ENCODE peak calls at places on chromosome 14, in six cellular contexts. One of them, this sample, is unnamed.

GRCh38 chr14:32608880-32609279 is 279.8 kb downstream of the AKAP6 start:
- DNase-seq in hepatocyte: no peak
- DNase-seq in PC-3: peak; percentile 29
- DNase-seq in HCT116: no peak
- DNase-seq in GM23338: no peak
- DNase-seq in GM23248: peak; percentile 81
- DNase-seq in this sample: no peak

GRCh38 chr14:52077261-52077984 is 8.6 kb upstream of the NID2 start:
- DNase-seq in hepatocyte: no peak
- DNase-seq in PC-3: peak; percentile 45
- DNase-seq in HCT116: no peak
- DNase-seq in GM23338: no peak
- DNase-seq in GM23248: peak; percentile 24
- DNase-seq in this sample: no peak

GRCh38 chr14:68784298-68784910 is 8.5 kb downstream of the ZFP36L1 start:
- DNase-seq in hepatocyte: peak; percentile 92
- DNase-seq in PC-3: peak; percentile 50
- DNase-seq in HCT116: no peak
- DNase-seq in GM23338: no peak
- DNase-seq in GM23248: peak; percentile 71
- DNase-seq in this sample: no peak

GRCh38 chr14:68788275-68789001 is 4.4 kb downstream of the ZFP36L1 start:
- DNase-seq in hepatocyte: peak; percentile 3
- DNase-seq in PC-3: no peak
- DNase-seq in HCT116: no peak
- DNase-seq in GM23338: no peak
- DNase-seq in GM23248: peak; percentile 38
- DNase-seq in this sample: no peak

GRCh38 chr14:35317820-35318219 is 25.6 kb downstream of the PSMA6 start:
- DNase-seq in hepatocyte: no peak
- DNase-seq in PC-3: no peak
- DNase-seq in HCT116: no peak
- DNase-seq in GM23338: no peak
- DNase-seq in GM23248: no peak
- DNase-seq in this sample: no peak

GRCh38 chr14:75123991-75124390 is 2.9 kb downstream of the NEK9 start:
- DNase-seq in hepatocyte: peak; percentile 12
- DNase-seq in PC-3: peak; percentile 82
- DNase-seq in HCT116: peak; percentile 46
- DNase-seq in GM23338: no peak
- DNase-seq in GM23248: peak; percentile 90
- DNase-seq in this sample: no peak

GRCh38 chr14:30223966-30224365 is 296.3 kb upstream of the PRKD1 start:
- DNase-seq in hepatocyte: no peak
- DNase-seq in PC-3: no peak
- DNase-seq in HCT116: no peak
- DNase-seq in GM23338: no peak
- DNase-seq in GM23248: no peak
- DNase-seq in this sample: no peak

GRCh38 chr14:53151523-53151866 is 1.6 kb downstream of the DDHD1 start:
- DNase-seq in hepatocyte: no peak
- DNase-seq in PC-3: no peak
- DNase-seq in HCT116: no peak
- DNase-seq in GM23338: no peak
- DNase-seq in GM23248: no peak
- DNase-seq in this sample: no peak

GRCh38 chr14:69259531-69260245 is at the start of gene GALNT16:
- DNase-seq in hepatocyte: peak; percentile 63
- DNase-seq in PC-3: no peak
- DNase-seq in HCT116: no peak
- DNase-seq in GM23338: peak; percentile 69
- DNase-seq in GM23248: peak; percentile 59
- DNase-seq in this sample: no peak

GRCh38 chr14:104107101-104107581 is 21.6 kb downstream of the ASPG start:
- DNase-seq in hepatocyte: no peak
- DNase-seq in PC-3: no peak
- DNase-seq in HCT116: no peak
- DNase-seq in GM23338: no peak
- DNase-seq in GM23248: no peak
- DNase-seq in this sample: no peak

GRCh38 chr14:25009891-25010290 is 40.1 kb downstream of the STXBP6 start:
- DNase-seq in hepatocyte: peak; percentile 34
- DNase-seq in PC-3: no peak
- DNase-seq in HCT116: no peak
- DNase-seq in GM23338: peak; percentile 64
- DNase-seq in GM23248: peak; percentile 19
- DNase-seq in this sample: no peak

GRCh38 chr14:105355850-105356604 is 41.5 kb downstream of the PACS2 start:
- DNase-seq in hepatocyte: no peak
- DNase-seq in PC-3: no peak
- DNase-seq in HCT116: no peak
- DNase-seq in GM23338: no peak
- DNase-seq in GM23248: no peak
- DNase-seq in this sample: no peak

GRCh38 chr14:83208346-83208745 is 1674.7 kb upstream of the SEL1L start:
- DNase-seq in hepatocyte: no peak
- DNase-seq in PC-3: no peak
- DNase-seq in HCT116: no peak
- DNase-seq in GM23338: no peak
- DNase-seq in GM23248: peak; percentile 0
- DNase-seq in this sample: no peak

GRCh38 chr14:33404054-33404453 is 465.4 kb downstream of the NPAS3 start:
- DNase-seq in hepatocyte: peak; percentile 10
- DNase-seq in PC-3: peak; percentile 91
- DNase-seq in HCT116: no peak
- DNase-seq in GM23338: no peak
- DNase-seq in GM23248: peak; percentile 96
- DNase-seq in this sample: no peak

GRCh38 chr14:35909675-35910074 is 83.5 kb downstream of the BRMS1L start:
- DNase-seq in hepatocyte: peak; percentile 37
- DNase-seq in PC-3: no peak
- DNase-seq in HCT116: no peak
- DNase-seq in GM23338: no peak
- DNase-seq in GM23248: no peak
- DNase-seq in this sample: no peak

GRCh38 chr14:80770114-80770917 is 171.2 kb downstream of the CEP128 start:
- DNase-seq in hepatocyte: no peak
- DNase-seq in PC-3: no peak
- DNase-seq in HCT116: no peak
- DNase-seq in GM23338: no peak
- DNase-seq in GM23248: peak; percentile 36
- DNase-seq in this sample: no peak

GRCh38 chr14:50647753-50648152 is 20.4 kb downstream of the SAV1 start:
- DNase-seq in hepatocyte: no peak
- DNase-seq in PC-3: peak; percentile 84
- DNase-seq in HCT116: no peak
- DNase-seq in GM23338: no peak
- DNase-seq in GM23248: peak; percentile 53
- DNase-seq in this sample: no peak

GRCh38 chr14:76832503-76832988 is 6.3 kb downstream of the LRRC74A start:
- DNase-seq in hepatocyte: peak; percentile 41
- DNase-seq in PC-3: no peak
- DNase-seq in HCT116: no peak
- DNase-seq in GM23338: no peak
- DNase-seq in GM23248: no peak
- DNase-seq in this sample: no peak

GRCh38 chr14:95609398-95609990 is 74.6 kb downstream of the GLRX5 start:
- DNase-seq in hepatocyte: peak; percentile 76
- DNase-seq in PC-3: peak; percentile 56
- DNase-seq in HCT116: peak; percentile 42
- DNase-seq in GM23338: peak; percentile 89
- DNase-seq in GM23248: peak; percentile 60
- DNase-seq in this sample: peak; percentile 14

GRCh38 chr14:105087308-105087962 is 22.2 kb upstream of the GPR132 start:
- DNase-seq in hepatocyte: peak; percentile 81
- DNase-seq in PC-3: peak; percentile 53
- DNase-seq in HCT116: no peak
- DNase-seq in GM23338: peak; percentile 63
- DNase-seq in GM23248: peak; percentile 86
- DNase-seq in this sample: no peak

GRCh38 chr14:52356025-52356424 is 41.9 kb downstream of the PTGER2 start:
- DNase-seq in hepatocyte: no peak
- DNase-seq in PC-3: peak; percentile 90
- DNase-seq in HCT116: no peak
- DNase-seq in GM23338: no peak
- DNase-seq in GM23248: no peak
- DNase-seq in this sample: no peak

GRCh38 chr14:64294672-64295413 is 672 bp upstream of the ESR2 start:
- DNase-seq in hepatocyte: peak; percentile 87
- DNase-seq in PC-3: peak; percentile 78
- DNase-seq in HCT116: peak; percentile 38
- DNase-seq in GM23338: peak; percentile 93
- DNase-seq in GM23248: peak; percentile 63
- DNase-seq in this sample: peak; percentile 67

GRCh38 chr14:67526676-67527459 is 6.2 kb upstream of the PLEKHH1 start:
- DNase-seq in hepatocyte: peak; percentile 68
- DNase-seq in PC-3: peak; percentile 63
- DNase-seq in HCT116: peak; percentile 59
- DNase-seq in GM23338: peak; percentile 89
- DNase-seq in GM23248: peak; percentile 58
- DNase-seq in this sample: peak; percentile 21

GRCh38 chr14:75911883-75912282 is 69.9 kb downstream of the TGFB3 start:
- DNase-seq in hepatocyte: peak; percentile 16
- DNase-seq in PC-3: no peak
- DNase-seq in HCT116: no peak
- DNase-seq in GM23338: peak; percentile 81
- DNase-seq in GM23248: no peak
- DNase-seq in this sample: no peak

DNA sequence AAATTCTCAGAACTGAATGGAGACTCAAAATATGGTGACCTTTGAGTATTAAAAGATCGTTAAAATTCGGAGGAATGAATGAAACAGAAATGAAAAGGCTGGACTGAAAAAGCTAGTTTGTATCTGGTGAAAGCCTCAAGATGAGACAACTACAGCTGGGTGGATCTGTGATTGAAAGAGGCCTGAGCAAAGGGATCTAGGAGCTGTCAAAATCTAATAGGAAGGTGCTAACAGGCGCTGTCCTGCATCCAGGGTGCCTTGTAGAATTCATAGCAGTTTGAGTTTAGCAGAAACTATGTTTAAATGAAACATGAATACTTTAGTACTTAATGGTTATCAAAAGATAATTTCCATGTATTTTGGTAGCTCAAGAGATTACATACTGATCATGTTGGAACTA is 2.3 kb downstream of the YY1 start:
- DNase-seq in hepatocyte: no peak
- DNase-seq in PC-3: peak; percentile 12
- DNase-seq in HCT116: no peak
- DNase-seq in GM23338: no peak
- DNase-seq in GM23248: peak; percentile 34
- DNase-seq in this sample: no peak
- TF ChIP-seq EZH2phosphoT487 in hepatocyte: no peak
- TF ChIP-seq EZH2phosphoT487 in PC-3: no peak
- TF ChIP-seq EZH2phosphoT487 in HCT116: no peak
- TF ChIP-seq EZH2phosphoT487 in GM23338: no peak
- TF ChIP-seq EZH2phosphoT487 in GM23248: no peak
- TF ChIP-seq EZH2phosphoT487 in this sample: no peak

GRCh38 chr14:85529803-85530574 is at the start of gene FLRT2:
- DNase-seq in hepatocyte: peak; percentile 62
- DNase-seq in PC-3: no peak
- DNase-seq in HCT116: no peak
- DNase-seq in GM23338: peak; percentile 72
- DNase-seq in GM23248: peak; percentile 78
- DNase-seq in this sample: no peak
- H3K4me1 ChIP-seq in hepatocyte: peaks cover 6% of the 10 kb centered on the region
- H3K4me1 ChIP-seq in PC-3: peaks cover 16% of the 10 kb centered on the region
- H3K4me1 ChIP-seq in HCT116: no peaks in the 10 kb centered on the region
- H3K4me1 ChIP-seq in GM23338: peaks cover 39% of the 10 kb centered on the region
- H3K4me1 ChIP-seq in GM23248: peaks cover 19% of the 10 kb centered on the region
- H3K4me1 ChIP-seq in this sample: no peaks in the 10 kb centered on the region

GRCh38 chr14:90409209-90409730 is 12.4 kb downstream of the CALM1 start:
- DNase-seq in hepatocyte: peak; percentile 52
- DNase-seq in PC-3: peak; percentile 96
- DNase-seq in HCT116: no peak
- DNase-seq in GM23338: no peak
- DNase-seq in GM23248: peak; percentile 95
- DNase-seq in this sample: no peak

GRCh38 chr14:90405755-90406154 is 8.9 kb downstream of the CALM1 start:
- DNase-seq in hepatocyte: no peak
- DNase-seq in PC-3: no peak
- DNase-seq in HCT116: no peak
- DNase-seq in GM23338: no peak
- DNase-seq in GM23248: no peak
- DNase-seq in this sample: no peak

GRCh38 chr14:90412058-90412457 is 15.2 kb downstream of the CALM1 start:
- DNase-seq in hepatocyte: no peak
- DNase-seq in PC-3: no peak
- DNase-seq in HCT116: no peak
- DNase-seq in GM23338: no peak
- DNase-seq in GM23248: peak; percentile 32
- DNase-seq in this sample: no peak

GRCh38 chr14:90406384-90406798 is 9.6 kb downstream of the CALM1 start:
- DNase-seq in hepatocyte: no peak
- DNase-seq in PC-3: no peak
- DNase-seq in HCT116: no peak
- DNase-seq in GM23338: no peak
- DNase-seq in GM23248: no peak
- DNase-seq in this sample: no peak

DNA sequence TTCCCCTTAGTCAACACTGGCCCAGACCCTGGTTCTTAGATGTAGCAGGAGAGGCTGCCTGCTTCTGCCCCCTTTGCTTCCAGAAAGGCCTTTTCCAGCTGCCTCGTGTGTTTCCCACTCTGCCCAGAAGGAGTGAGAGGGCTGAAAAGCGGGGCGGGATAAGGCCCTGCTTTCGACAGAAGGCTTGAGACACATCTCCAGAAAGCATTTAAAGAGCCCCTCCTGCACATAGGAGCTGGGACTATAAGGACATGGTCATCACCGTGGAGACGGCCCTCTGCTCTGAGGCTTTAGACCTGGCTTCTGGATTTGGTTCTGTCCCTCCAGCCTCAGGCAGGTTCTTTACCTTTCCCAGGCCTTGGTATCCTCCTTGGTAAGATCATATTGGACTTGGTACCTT is 11.9 kb downstream of the CALM1 start:
- DNase-seq in hepatocyte: no peak
- DNase-seq in PC-3: no peak
- DNase-seq in HCT116: no peak
- DNase-seq in GM23338: peak; percentile 42
- DNase-seq in GM23248: peak; percentile 21
- DNase-seq in this sample: no peak
- H3K27ac ChIP-seq in hepatocyte: peak overlapping the region; percentile 37
- H3K27ac ChIP-seq in PC-3: peak overlapping the region; percentile 71
- H3K27ac ChIP-seq in HCT116: no peak overlapping the region
- H3K27ac ChIP-seq in GM23338: peak overlapping the region; percentile 63
- H3K27ac ChIP-seq in GM23248: peak overlapping the region; percentile 67
- H3K27ac ChIP-seq in this sample: no peak overlapping the region

DNA sequence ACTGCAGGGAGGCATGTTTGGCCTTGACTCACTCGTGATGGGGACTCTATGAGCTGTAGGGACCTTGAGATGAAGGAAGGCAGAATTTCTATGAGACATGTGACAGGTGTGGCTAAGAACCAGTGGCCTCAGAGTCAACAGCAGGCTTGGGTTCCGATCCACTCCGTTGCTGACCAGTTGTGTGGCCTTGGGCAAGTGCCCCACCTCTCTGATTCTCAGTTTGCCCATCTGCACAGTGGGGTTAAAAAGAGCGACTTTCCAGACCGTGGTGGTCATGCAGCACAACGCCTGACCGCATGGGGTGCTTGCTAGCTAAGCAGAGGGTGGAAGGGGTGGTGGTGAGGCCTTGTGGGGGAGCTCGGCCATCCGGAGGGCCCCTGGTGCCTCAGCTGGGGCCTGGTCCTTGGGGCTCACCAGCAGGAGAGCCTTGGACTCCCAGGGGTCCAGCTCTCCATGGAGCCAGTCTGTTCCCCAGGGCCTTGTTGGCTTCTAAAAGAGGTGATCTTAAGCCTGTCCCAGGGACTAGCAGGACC is 18.5 kb downstream of the PAPLN start:
- DNase-seq in hepatocyte: no peak
- DNase-seq in PC-3: no peak
- DNase-seq in HCT116: no peak
- DNase-seq in GM23338: no peak
- DNase-seq in GM23248: no peak
- DNase-seq in this sample: no peak
- TF ChIP-seq EZH2phosphoT487 in hepatocyte: no peak
- TF ChIP-seq EZH2phosphoT487 in PC-3: no peak
- TF ChIP-seq EZH2phosphoT487 in HCT116: no peak
- TF ChIP-seq EZH2phosphoT487 in GM23338: no peak
- TF ChIP-seq EZH2phosphoT487 in GM23248: no peak
- TF ChIP-seq EZH2phosphoT487 in this sample: no peak